ENCODE peak calls at places on chromosomes 3 and 15, in five cellular contexts. H is neural progenitor cell, P is upper lobe of right lung, G is ascending aorta, C is AG04450. R is an unnamed sample.

GRCh38 chr3:40268708-40269524 is 40.6 kb upstream of the EIF1B start:
- DNase-seq in H (no peak), P (no peak), G (no peak), C (no peak), R (no peak)

GRCh38 chr3:136955813-136956212 is 2.0 kb upstream of the IL20RB start:
- DNase-seq in C (peak; percentile 81), G (no peak), P (no peak), H (no peak), R (no peak)

GRCh38 chr3:53721187-53721946 is 124.9 kb downstream of the CHDH start:
- DNase-seq in G (no peak), P (no peak), C (no peak), H (peak; percentile 34), R (no peak)

GRCh38 chr3:72907851-72908620 is 20.2 kb downstream of the GXYLT2 start:
- DNase-seq in H (no peak), P (no peak), C (peak; percentile 80), G (peak; percentile 33), R (no peak)

GRCh38 chr15:43943511-43943910 is 116.7 kb downstream of the WDR76 start:
- DNase-seq in C (no peak), H (no peak), G (no peak), P (no peak), R (no peak)

GRCh38 chr15:83871808-83872559 is 218.1 kb downstream of the ADAMTSL3 start:
- DNase-seq in H (no peak), G (no peak), C (no peak), P (no peak), R (no peak)

GRCh38 chr3:14441240-14441919 is 39.0 kb downstream of the SLC6A6 start:
- DNase-seq in H (no peak), G (no peak), P (no peak), C (no peak), R (no peak)

GRCh38 chr15:52368402-52368801 is 72.8 kb upstream of the MYO5C start:
- DNase-seq in P (no peak), C (no peak), H (no peak), G (no peak), R (no peak)

GRCh38 chr3:78875851-78876250 is 891.9 kb downstream of the ROBO1 start:
- DNase-seq in H (no peak), P (no peak), G (no peak), C (no peak), R (no peak)

GRCh38 chr3:196996454-196997265 is 28.0 kb upstream of the PIGZ start:
- DNase-seq in C (no peak), H (no peak), P (peak; percentile 49), G (no peak), R (no peak)

GRCh38 chr3:67362686-67363085 is 291.7 kb downstream of the SUCLG2 start:
- DNase-seq in P (no peak), H (no peak), C (no peak), G (no peak), R (no peak)

GRCh38 chr3:12752111-12752510 is 6.9 kb downstream of the TMEM40 start:
- DNase-seq in G (no peak), H (no peak), P (no peak), C (no peak), R (no peak)

GRCh38 chr3:71225951-71226564 is 357.5 kb downstream of the FOXP1 start:
- DNase-seq in C (no peak), H (no peak), G (no peak), P (no peak), R (no peak)

GRCh38 chr3:122974764-122975162 is 52.8 kb downstream of the SEMA5B start:
- DNase-seq in C (no peak), G (peak; percentile 42), P (no peak), H (no peak), R (no peak)

GRCh38 chr3:76776927-76777326 is 263.0 kb upstream of the ROBO2 start:
- DNase-seq in H (no peak), P (no peak), G (no peak), C (no peak), R (no peak)

GRCh38 chr3:82462977-82463376 is 701.5 kb upstream of the GBE1 start:
- DNase-seq in C (no peak), G (no peak), P (no peak), H (no peak), R (no peak)

GRCh38 chr3:127639173-127640030 is 10.4 kb downstream of the PODXL2 start:
- DNase-seq in H (no peak), P (no peak), C (no peak), G (no peak), R (no peak)

GRCh38 chr3:152349397-152349796 is 80.7 kb downstream of the MBNL1 start:
- DNase-seq in G (no peak), H (no peak), C (no peak), P (no peak), R (no peak)
- H3K4me3 ChIP-seq in G (no peak overlapping the region), H (no peak overlapping the region), C (no peak overlapping the region), P (no peak overlapping the region), R (no peak overlapping the region)

DNA sequence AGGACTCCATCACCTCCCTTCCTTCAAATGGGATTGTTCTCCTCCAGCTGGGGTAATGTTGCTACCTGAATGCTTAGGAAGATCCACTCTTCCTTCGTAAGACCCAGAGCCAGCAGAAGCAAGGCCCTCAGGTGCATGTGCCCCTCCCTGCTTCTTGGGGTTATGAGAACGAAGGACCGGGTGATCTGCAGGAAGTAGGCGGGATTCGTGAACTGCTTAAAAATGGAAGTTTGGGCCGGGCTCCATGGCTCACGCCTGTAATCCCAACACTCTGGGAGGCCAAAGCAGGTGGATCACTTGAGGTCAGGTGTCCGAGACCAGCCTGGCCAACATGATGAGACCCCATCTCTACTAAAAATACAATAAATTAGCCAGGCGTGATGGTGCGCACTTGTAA is 8.0 kb downstream of the TLR9 start:
- DNase-seq in H (no peak), P (no peak), G (no peak), C (no peak), R (no peak)
- H3K27ac ChIP-seq in H (no peak overlapping the region), P (peak overlapping the region; percentile 78), G (no peak overlapping the region), C (peak overlapping the region; percentile 3), R (no peak overlapping the region)

DNA sequence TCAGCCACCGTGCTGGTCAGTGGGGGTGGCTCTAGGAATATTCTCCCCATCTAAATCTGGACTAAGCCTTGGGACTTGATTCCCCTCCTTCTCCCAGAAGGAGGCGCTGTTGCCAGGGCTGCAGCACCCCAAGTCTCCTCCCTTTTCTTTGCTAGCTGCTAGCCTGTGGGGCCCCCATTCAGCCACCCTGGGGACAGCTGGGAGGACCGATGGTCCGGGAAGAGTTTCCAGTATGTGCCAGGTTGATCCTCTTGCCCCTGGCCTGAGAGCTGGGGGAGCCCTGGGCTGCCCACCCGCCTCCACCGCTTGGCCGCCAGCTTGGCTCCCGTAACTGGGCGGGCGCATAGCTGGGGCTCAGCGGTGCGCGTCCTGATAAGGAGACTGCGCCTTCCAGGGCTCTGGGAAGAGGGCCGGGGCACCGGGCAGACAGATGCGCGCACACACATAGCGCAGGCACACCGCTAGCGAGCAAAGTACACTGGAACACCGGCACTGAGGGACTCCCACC is 4.2 kb downstream of the SMAD6 start:
- DNase-seq in C (no peak), P (no peak), G (no peak), H (peak; percentile 78), R (no peak)
- H3K4me3 ChIP-seq in C (peak overlapping the region; percentile 78), P (peak overlapping the region; percentile 60), G (peak overlapping the region; percentile 88), H (no peak overlapping the region), R (no peak overlapping the region)

DNA sequence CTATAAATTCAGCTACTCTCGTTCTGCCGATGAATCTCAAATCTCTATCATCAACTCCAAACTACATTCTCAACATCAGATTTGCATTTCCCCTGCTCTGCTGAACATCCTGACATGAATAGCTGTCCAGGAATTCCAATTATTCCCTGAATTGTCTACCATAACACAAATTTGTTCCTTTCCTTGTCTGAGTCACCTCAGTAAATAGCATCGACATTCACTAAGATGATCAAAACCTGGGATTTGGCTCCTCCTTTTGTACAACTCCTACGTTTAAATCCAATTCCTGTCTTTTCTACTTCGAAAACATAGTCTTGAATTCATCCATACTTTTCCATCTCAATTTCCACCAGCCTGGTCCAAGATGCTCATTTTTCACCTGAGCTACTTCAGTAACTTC is 107.0 kb downstream of the GREM1 start:
- DNase-seq in G (no peak), C (peak; percentile 74), H (no peak), P (no peak), R (no peak)
- H3K27ac ChIP-seq in G (no peak overlapping the region), C (peak overlapping the region; percentile 80), H (no peak overlapping the region), P (no peak overlapping the region), R (no peak overlapping the region)

GRCh38 chr15:85380217-85380859 is at the start of gene AKAP13:
- DNase-seq in G (peak; percentile 96), C (peak; percentile 99), P (peak; percentile 99), H (peak; percentile 99), R (peak; percentile 99)

GRCh38 chr15:85380860-85381535 is 595 bp downstream of the AKAP13 start:
- DNase-seq in C (no peak), G (no peak), P (peak; percentile 85), H (peak; percentile 90), R (no peak)

GRCh38 chr15:85381850-85382751 is 1.7 kb downstream of the AKAP13 start:
- DNase-seq in C (no peak), G (no peak), P (no peak), H (no peak), R (peak; percentile 18)

GRCh38 chr15:85383470-85384148 is 3.2 kb downstream of the AKAP13 start:
- DNase-seq in C (no peak), H (no peak), G (no peak), P (no peak), R (no peak)

DNA sequence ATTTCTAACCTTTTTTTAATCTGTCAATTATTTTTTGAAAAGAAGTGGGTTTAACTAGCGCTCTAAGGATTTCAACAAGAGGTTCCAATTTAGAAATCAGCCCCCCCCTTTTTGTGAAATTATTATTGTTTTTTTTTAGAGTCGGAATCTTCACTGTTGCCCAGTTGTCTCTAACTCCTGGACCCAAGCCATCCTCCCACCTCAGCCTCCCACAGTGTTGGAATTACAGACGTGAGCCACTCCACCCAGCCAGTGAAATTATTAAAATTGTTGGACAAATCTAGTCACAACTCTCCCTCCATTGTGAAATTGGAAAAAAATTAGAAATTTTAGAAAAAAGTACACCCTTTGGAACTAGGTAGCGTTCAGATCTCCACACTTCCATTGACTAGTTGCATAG is 2.5 kb downstream of the AKAP13 start:
- DNase-seq in C (no peak), P (no peak), H (no peak), G (no peak), R (no peak)
- H3K4me3 ChIP-seq in C (no peak overlapping the region), P (peak overlapping the region; percentile 76), H (no peak overlapping the region), G (no peak overlapping the region), R (peak overlapping the region; percentile 86)

GRCh38 chr3:38985981-38986380 is 65.8 kb downstream of the SCN11A start:
- DNase-seq in G (no peak), P (no peak), C (no peak), H (no peak), R (no peak)

GRCh38 chr3:38984110-38984509 is 67.6 kb downstream of the SCN11A start:
- DNase-seq in G (no peak), H (no peak), P (no peak), C (no peak), R (no peak)

GRCh38 chr3:38986901-38987300 is 64.8 kb downstream of the SCN11A start:
- DNase-seq in C (no peak), G (no peak), H (no peak), P (no peak), R (no peak)

GRCh38 chr3:38984731-38985130 is 67.0 kb downstream of the SCN11A start:
- DNase-seq in G (no peak), C (no peak), P (no peak), H (no peak), R (no peak)

GRCh38 chr3:38985581-38985980 is 66.2 kb downstream of the SCN11A start:
- DNase-seq in H (no peak), P (no peak), C (no peak), G (no peak), R (no peak)
- H3K27ac ChIP-seq in H (no peak overlapping the region), P (no peak overlapping the region), C (peak overlapping the region; percentile 33), G (no peak overlapping the region), R (no peak overlapping the region)

GRCh38 chr3:162082516-162082915 is 585.9 kb downstream of the OTOL1 start:
- DNase-seq in C (no peak), P (no peak), H (no peak), G (no peak), R (no peak)
- H3K4me3 ChIP-seq in C (no peak overlapping the region), P (no peak overlapping the region), H (no peak overlapping the region), G (no peak overlapping the region), R (no peak overlapping the region)